ENCODE peak calls at places on chromosome 6, in four cellular contexts. One of them, this sample, is unnamed.

GRCh38 chr6:154887051-154887450 is 108.1 kb upstream of the TIAM2 start:
- DNase-seq in HFFc6: no peak
- DNase-seq in upper lobe of left lung: no peak
- DNase-seq in astrocyte of the spinal cord: no peak
- DNase-seq in this sample: no peak

GRCh38 chr6:112690497-112691202 is 343.5 kb downstream of the RFPL4B start:
- DNase-seq in HFFc6: peak
- DNase-seq in upper lobe of left lung: no peak
- DNase-seq in astrocyte of the spinal cord: no peak
- DNase-seq in this sample: peak

GRCh38 chr6:41167173-41167963 is 4.5 kb upstream of the TREM2 start:
- DNase-seq in HFFc6: no peak
- DNase-seq in upper lobe of left lung: no peak
- DNase-seq in astrocyte of the spinal cord: peak
- DNase-seq in this sample: peak

GRCh38 chr6:47004458-47004857 is 37.7 kb downstream of the ADGRF1 start:
- DNase-seq in HFFc6: no peak
- DNase-seq in upper lobe of left lung: no peak
- DNase-seq in astrocyte of the spinal cord: no peak
- DNase-seq in this sample: no peak

GRCh38 chr6:169807699-169808607 is 56.5 kb downstream of the ERMARD start:
- DNase-seq in HFFc6: no peak
- DNase-seq in upper lobe of left lung: no peak
- DNase-seq in astrocyte of the spinal cord: no peak
- DNase-seq in this sample: no peak

GRCh38 chr6:26474439-26474881 is 16.7 kb downstream of the BTN2A1 start:
- DNase-seq in HFFc6: no peak
- DNase-seq in upper lobe of left lung: no peak
- DNase-seq in astrocyte of the spinal cord: no peak
- DNase-seq in this sample: no peak

GRCh38 chr6:24154121-24154520 is 28.1 kb downstream of the NRSN1 start:
- DNase-seq in HFFc6: no peak
- DNase-seq in upper lobe of left lung: no peak
- DNase-seq in astrocyte of the spinal cord: peak
- DNase-seq in this sample: no peak

GRCh38 chr6:31125162-31125561 is 4.9 kb upstream of the CDSN start:
- DNase-seq in HFFc6: no peak
- DNase-seq in upper lobe of left lung: no peak
- DNase-seq in astrocyte of the spinal cord: peak
- DNase-seq in this sample: no peak

GRCh38 chr6:104698979-104699378 is 160.7 kb downstream of the HACE1 start:
- DNase-seq in HFFc6: no peak
- DNase-seq in upper lobe of left lung: no peak
- DNase-seq in astrocyte of the spinal cord: no peak
- DNase-seq in this sample: no peak

GRCh38 chr6:22800451-22800850 is 231.1 kb downstream of the HDGFL1 start:
- DNase-seq in HFFc6: no peak
- DNase-seq in upper lobe of left lung: no peak
- DNase-seq in astrocyte of the spinal cord: no peak
- DNase-seq in this sample: no peak

GRCh38 chr6:30325873-30326445 is 768 bp upstream of the TRIM39 start:
- DNase-seq in HFFc6: no peak
- DNase-seq in upper lobe of left lung: peak
- DNase-seq in astrocyte of the spinal cord: no peak
- DNase-seq in this sample: no peak

GRCh38 chr6:30483677-30484279 is 5.5 kb upstream of the HLA-E start:
- DNase-seq in HFFc6: peak
- DNase-seq in upper lobe of left lung: no peak
- DNase-seq in astrocyte of the spinal cord: peak
- DNase-seq in this sample: peak

GRCh38 chr6:27188206-27188884 is 59.2 kb upstream of the PRSS16 start:
- DNase-seq in HFFc6: peak
- DNase-seq in upper lobe of left lung: peak
- DNase-seq in astrocyte of the spinal cord: peak
- DNase-seq in this sample: peak

GRCh38 chr6:35643162-35643535 is 45.6 kb downstream of the FKBP5 start:
- DNase-seq in HFFc6: no peak
- DNase-seq in upper lobe of left lung: no peak
- DNase-seq in astrocyte of the spinal cord: no peak
- DNase-seq in this sample: no peak

GRCh38 chr6:107698146-107698545 is 126.0 kb downstream of the SCML4 start:
- DNase-seq in HFFc6: peak
- DNase-seq in upper lobe of left lung: no peak
- DNase-seq in astrocyte of the spinal cord: peak
- DNase-seq in this sample: peak

GRCh38 chr6:44668391-44668930 is 281.0 kb downstream of the CDC5L start:
- DNase-seq in HFFc6: no peak
- DNase-seq in upper lobe of left lung: no peak
- DNase-seq in astrocyte of the spinal cord: no peak
- DNase-seq in this sample: no peak

GRCh38 chr6:138406443-138406842 is 2.4 kb downstream of the HEBP2 start:
- DNase-seq in HFFc6: no peak
- DNase-seq in upper lobe of left lung: no peak
- DNase-seq in astrocyte of the spinal cord: no peak
- DNase-seq in this sample: peak

GRCh38 chr6:125850361-125850760 is 59.6 kb downstream of the NCOA7 start:
- DNase-seq in HFFc6: no peak
- DNase-seq in upper lobe of left lung: no peak
- DNase-seq in astrocyte of the spinal cord: no peak
- DNase-seq in this sample: no peak

GRCh38 chr6:82040405-82041221 is 206.9 kb downstream of the IBTK start:
- DNase-seq in HFFc6: peak
- DNase-seq in upper lobe of left lung: no peak
- DNase-seq in astrocyte of the spinal cord: peak
- DNase-seq in this sample: peak

GRCh38 chr6:7341989-7342742 is 29.2 kb upstream of the SSR1 start:
- DNase-seq in HFFc6: no peak
- DNase-seq in upper lobe of left lung: no peak
- DNase-seq in astrocyte of the spinal cord: no peak
- DNase-seq in this sample: peak

GRCh38 chr6:77123527-77123926 is 339.8 kb downstream of the HTR1B start:
- DNase-seq in HFFc6: no peak
- DNase-seq in upper lobe of left lung: no peak
- DNase-seq in astrocyte of the spinal cord: no peak
- DNase-seq in this sample: no peak

GRCh38 chr6:142855877-142856606 is 88.9 kb downstream of the HIVEP2 start:
- DNase-seq in HFFc6: no peak
- DNase-seq in upper lobe of left lung: no peak
- DNase-seq in astrocyte of the spinal cord: no peak
- DNase-seq in this sample: no peak

GRCh38 chr6:16450285-16450684 is 211.9 kb downstream of the GMPR start:
- DNase-seq in HFFc6: peak
- DNase-seq in upper lobe of left lung: no peak
- DNase-seq in astrocyte of the spinal cord: peak
- DNase-seq in this sample: peak

GRCh38 chr6:35402136-35402855 is 49.8 kb upstream of the FANCE start:
- DNase-seq in HFFc6: no peak
- DNase-seq in upper lobe of left lung: peak
- DNase-seq in astrocyte of the spinal cord: no peak
- DNase-seq in this sample: no peak

GRCh38 chr6:6951355-6951754 is 156.4 kb upstream of the RREB1 start:
- DNase-seq in HFFc6: no peak
- DNase-seq in upper lobe of left lung: no peak
- DNase-seq in astrocyte of the spinal cord: no peak
- DNase-seq in this sample: no peak

GRCh38 chr6:22952076-22952475 is 382.7 kb downstream of the HDGFL1 start:
- DNase-seq in HFFc6: no peak
- DNase-seq in upper lobe of left lung: no peak
- DNase-seq in astrocyte of the spinal cord: no peak
- DNase-seq in this sample: peak

GRCh38 chr6:147285087-147285855 is 81.1 kb downstream of the STXBP5 start:
- DNase-seq in HFFc6: peak
- DNase-seq in upper lobe of left lung: no peak
- DNase-seq in astrocyte of the spinal cord: peak
- DNase-seq in this sample: peak

GRCh38 chr6:53945765-53946407 is 151.1 kb downstream of the LRRC1 start:
- DNase-seq in HFFc6: no peak
- DNase-seq in upper lobe of left lung: no peak
- DNase-seq in astrocyte of the spinal cord: no peak
- DNase-seq in this sample: no peak

GRCh38 chr6:163387317-163387716 is 27.2 kb upstream of the QKI start:
- DNase-seq in HFFc6: no peak
- DNase-seq in upper lobe of left lung: no peak
- DNase-seq in astrocyte of the spinal cord: no peak
- DNase-seq in this sample: no peak

GRCh38 chr6:89944181-89944755 is 50.0 kb downstream of the GJA10 start:
- DNase-seq in HFFc6: no peak
- DNase-seq in upper lobe of left lung: no peak
- DNase-seq in astrocyte of the spinal cord: no peak
- DNase-seq in this sample: peak

GRCh38 chr6:110646419-110646698 is 168.9 kb downstream of the CDK19 start:
- DNase-seq in HFFc6: no peak
- DNase-seq in upper lobe of left lung: no peak
- DNase-seq in astrocyte of the spinal cord: no peak
- DNase-seq in this sample: no peak

GRCh38 chr6:110649704-110650103 is 165.6 kb downstream of the CDK19 start:
- DNase-seq in HFFc6: no peak
- DNase-seq in upper lobe of left lung: no peak
- DNase-seq in astrocyte of the spinal cord: no peak
- DNase-seq in this sample: no peak

GRCh38 chr6:110645685-110646418 is 169.4 kb downstream of the CDK19 start:
- DNase-seq in HFFc6: no peak
- DNase-seq in upper lobe of left lung: no peak
- DNase-seq in astrocyte of the spinal cord: no peak
- DNase-seq in this sample: no peak

GRCh38 chr6:110650755-110651154 is 164.5 kb downstream of the CDK19 start:
- DNase-seq in HFFc6: no peak
- DNase-seq in upper lobe of left lung: no peak
- DNase-seq in astrocyte of the spinal cord: no peak
- DNase-seq in this sample: no peak

DNA sequence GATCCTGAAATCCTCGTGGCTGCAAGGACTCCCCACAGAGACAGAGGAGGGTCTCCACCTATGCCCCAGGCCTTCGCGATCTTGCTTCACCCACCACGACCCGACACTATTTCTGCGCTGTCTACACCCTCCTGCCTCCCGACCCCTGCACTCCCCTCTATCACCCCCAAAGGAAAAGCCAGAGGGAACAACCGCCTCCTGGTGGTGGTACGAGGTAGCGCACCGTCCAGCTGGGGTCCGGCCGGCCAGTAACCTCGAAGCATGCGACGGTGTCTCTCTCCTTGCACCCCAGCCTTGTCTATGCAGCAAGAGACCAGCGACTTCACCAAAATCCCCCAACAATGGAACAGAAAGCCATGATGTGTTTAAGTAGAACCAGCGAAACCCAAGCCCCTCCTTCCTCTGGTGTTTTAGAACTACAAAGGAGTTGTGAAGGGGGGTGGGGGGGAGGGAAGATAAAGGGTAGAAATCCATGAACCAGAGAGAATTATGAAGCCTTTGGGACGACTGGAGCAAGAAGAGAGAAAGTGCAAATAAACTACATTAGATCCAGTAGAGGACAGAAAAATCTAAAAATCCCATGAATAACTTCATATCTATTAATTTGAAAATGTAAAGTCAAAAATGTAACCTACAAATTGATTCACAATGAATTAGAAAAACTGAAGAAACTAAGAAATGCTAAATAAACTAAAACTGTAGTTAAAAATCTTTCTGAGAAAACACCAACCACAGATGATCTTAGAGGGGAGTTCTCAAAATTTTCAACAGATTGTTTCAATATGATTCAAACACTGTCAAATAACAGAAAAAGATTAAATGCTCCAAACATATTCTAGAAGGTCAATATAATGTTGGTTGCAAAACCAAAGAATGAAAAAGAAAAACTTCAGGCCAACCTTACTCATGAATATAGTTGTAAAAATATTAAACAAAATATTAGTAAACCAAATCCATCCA is 168.0 kb downstream of the CDK19 start:
- DNase-seq in HFFc6: no peak
- DNase-seq in upper lobe of left lung: no peak
- DNase-seq in astrocyte of the spinal cord: no peak
- DNase-seq in this sample: no peak
- TF ChIP-seq CTCF in HFFc6: peak
- TF ChIP-seq CTCF in upper lobe of left lung: no peak
- TF ChIP-seq CTCF in astrocyte of the spinal cord: peak
- TF ChIP-seq CTCF in this sample: peak

DNA sequence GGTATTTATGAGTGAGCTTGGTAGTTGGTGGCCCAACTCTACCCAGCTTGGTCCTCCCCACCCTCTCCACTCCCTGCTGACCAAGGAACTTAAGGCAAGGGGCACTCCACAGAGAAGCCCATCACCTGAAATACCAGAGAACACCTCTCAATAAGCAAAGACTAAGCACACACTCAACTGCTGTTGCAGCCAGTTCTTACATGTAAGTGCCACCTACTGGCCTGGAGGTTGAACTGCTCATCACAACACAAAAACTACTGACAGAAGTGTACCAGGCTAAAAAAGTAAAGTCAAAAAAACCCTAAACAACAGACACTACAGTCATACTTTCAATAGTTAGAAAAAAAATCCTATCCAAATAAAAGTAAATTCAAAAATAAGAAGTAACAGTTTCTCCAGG is 146.2 kb downstream of the FAM83B start:
- DNase-seq in HFFc6: no peak
- DNase-seq in upper lobe of left lung: no peak
- DNase-seq in astrocyte of the spinal cord: no peak
- DNase-seq in this sample: no peak
- TF ChIP-seq CTCF in HFFc6: peak
- TF ChIP-seq CTCF in upper lobe of left lung: no peak
- TF ChIP-seq CTCF in astrocyte of the spinal cord: peak
- TF ChIP-seq CTCF in this sample: peak

DNA sequence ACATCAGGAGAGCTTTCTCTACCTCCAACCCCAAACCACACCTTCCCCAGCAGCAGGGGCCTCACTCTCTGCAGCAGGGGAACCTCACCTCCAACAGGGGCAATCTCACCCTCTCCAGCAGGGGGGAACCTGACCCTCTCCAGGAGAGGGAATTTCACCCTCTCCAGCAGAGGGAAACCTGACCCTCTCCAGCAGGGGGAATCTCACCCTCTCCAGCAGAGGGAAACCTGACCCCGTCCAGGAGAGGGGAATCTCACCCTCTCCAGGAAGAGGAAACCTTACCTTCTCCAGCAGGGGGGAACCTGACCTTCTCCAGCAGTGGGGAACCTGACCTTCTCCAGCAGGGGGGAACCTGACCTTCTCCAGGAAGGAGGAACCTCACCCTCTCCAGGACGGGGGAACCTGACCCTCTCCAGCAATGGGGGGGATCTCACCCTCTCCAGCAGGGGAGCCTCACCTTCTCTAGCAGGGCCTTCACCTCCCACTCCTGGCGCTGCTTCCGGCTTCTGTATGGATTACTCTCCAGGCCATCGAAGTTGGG is 3.1 kb downstream of the B3GALT4 start:
- DNase-seq in HFFc6: peak
- DNase-seq in upper lobe of left lung: no peak
- DNase-seq in astrocyte of the spinal cord: peak
- DNase-seq in this sample: peak
- TF ChIP-seq CTCF in HFFc6: peak
- TF ChIP-seq CTCF in upper lobe of left lung: peak
- TF ChIP-seq CTCF in astrocyte of the spinal cord: peak
- TF ChIP-seq CTCF in this sample: peak

DNA sequence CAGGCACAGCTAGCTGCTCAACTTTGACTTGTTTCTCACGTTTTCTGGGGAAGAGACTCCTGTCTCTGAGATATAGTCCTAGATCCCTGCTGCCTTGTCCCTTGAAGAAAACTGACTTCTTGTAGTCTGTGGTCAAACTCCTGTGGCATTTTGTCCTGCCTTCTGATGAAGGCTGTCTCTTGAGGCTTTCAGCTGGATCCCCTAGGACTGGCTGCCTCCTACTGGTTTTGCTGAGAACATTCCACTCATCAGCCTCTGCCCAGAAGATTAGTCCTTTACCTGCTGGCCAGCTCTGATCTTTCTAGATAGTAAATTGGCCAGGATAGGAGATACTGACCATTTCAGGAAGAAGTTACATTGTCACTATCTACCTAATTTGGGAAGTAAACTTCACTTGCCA is 71.9 kb upstream of the CNR1 start:
- DNase-seq in HFFc6: no peak
- DNase-seq in upper lobe of left lung: peak
- DNase-seq in astrocyte of the spinal cord: no peak
- DNase-seq in this sample: no peak
- TF ChIP-seq CTCF in HFFc6: no peak
- TF ChIP-seq CTCF in upper lobe of left lung: peak
- TF ChIP-seq CTCF in astrocyte of the spinal cord: peak
- TF ChIP-seq CTCF in this sample: no peak